ENCODE peak calls at places on chromosomes 3 and 15, in ten cellular contexts. L is C1 segment of cervical spinal cord; B is erythroblast; U is AG09319; I is A172; N is non-pigmented ciliary epithelial cell; G is anterior cingulate cortex; V is ELR; H is naive thymus-derived CD4-positive, alpha-beta T cell; R is effector CD4-positive, alpha-beta T cell. O is an unnamed sample.

GRCh38 chr15:59590027-59590426 is 21.6 kb upstream of the GCNT3 start:
- DNase-seq in L (no peak), B (no peak), U (no peak), I (no peak), N (no peak), G (no peak), V (no peak), H (no peak), R (no peak), O (no peak)

GRCh38 chr3:83523470-83524073 is 1435.2 kb upstream of the CADM2 start:
- DNase-seq in L (no peak), B (peak), U (no peak), I (peak), N (peak), G (no peak), V (peak), H (no peak), R (no peak), O (no peak)

GRCh38 chr3:107870989-107871638 is 219.7 kb downstream of the CD47 start:
- DNase-seq in L (no peak), B (peak), U (no peak), I (no peak), N (no peak), G (no peak), V (no peak), H (no peak), R (no peak), O (no peak)

GRCh38 chr15:29774900-29775299 is 47.4 kb downstream of the TJP1 start:
- DNase-seq in L (no peak), B (no peak), U (peak), I (peak), N (no peak), G (no peak), V (peak), H (no peak), R (no peak), O (no peak)

GRCh38 chr3:87873136-87873535 is 185.7 kb downstream of the CGGBP1 start:
- DNase-seq in L (no peak), B (no peak), U (no peak), I (peak), N (no peak), G (no peak), V (peak), H (no peak), R (no peak), O (no peak)

GRCh38 chr3:124409650-124410275 is 320.5 kb upstream of the UMPS start:
- DNase-seq in L (no peak), B (no peak), U (no peak), I (peak), N (peak), G (no peak), V (peak), H (no peak), R (no peak), O (no peak)

GRCh38 chr3:186461141-186461540 is 83.0 kb downstream of the CRYGS start:
- DNase-seq in L (no peak), B (no peak), U (no peak), I (peak), N (peak), G (no peak), V (peak), H (no peak), R (no peak), O (peak)

GRCh38 chr15:78298983-78299301 is 467 bp downstream of the SKIC8 start:
- DNase-seq in L (no peak), B (peak), U (no peak), I (no peak), N (no peak), G (no peak), V (peak), H (no peak), R (no peak), O (no peak)

GRCh38 chr3:111324645-111325044 is 217.4 kb upstream of the CD96 start:
- DNase-seq in L (no peak), B (no peak), U (no peak), I (peak), N (no peak), G (no peak), V (no peak), H (no peak), R (no peak), O (no peak)

GRCh38 chr15:81095690-81096365 is 38.2 kb upstream of the CFAP161 start:
- DNase-seq in L (no peak), B (peak), U (no peak), I (no peak), N (no peak), G (no peak), V (no peak), H (no peak), R (no peak), O (no peak)

GRCh38 chr3:16828815-16829214 is 55.9 kb upstream of the PLCL2 start:
- DNase-seq in L (no peak), B (peak), U (no peak), I (peak), N (no peak), G (no peak), V (peak), H (peak), R (peak), O (no peak)

GRCh38 chr15:89486726-89487050 is 9.7 kb downstream of the RHCG start:
- DNase-seq in L (no peak), B (no peak), U (no peak), I (no peak), N (no peak), G (no peak), V (no peak), H (peak), R (no peak), O (no peak)